ENCODE peak calls at places on chromosomes 4 and X, in seven cellular contexts. One of them, this sample, is unnamed.

GRCh38 chr4:88533088-88533790 is 9.7 kb upstream of the PYURF start:
- DNase-seq in psoas muscle: no peak
- DNase-seq in HFF-Myc: no peak
- DNase-seq in tibial artery: no peak
- DNase-seq in endothelial cell: no peak
- DNase-seq in foreskin fibroblast: peak; percentile 72
- DNase-seq in GM12865: no peak
- DNase-seq in this sample: no peak

GRCh38 chr4:110959041-110959643 is 336.3 kb upstream of the PITX2 start:
- DNase-seq in foreskin fibroblast: no peak
- DNase-seq in tibial artery: no peak
- DNase-seq in HFF-Myc: peak; percentile 6
- DNase-seq in GM12865: no peak
- DNase-seq in endothelial cell: no peak
- DNase-seq in psoas muscle: no peak
- DNase-seq in this sample: no peak

GRCh38 chr4:8516061-8516573 is 64.1 kb upstream of the GPR78 start:
- DNase-seq in tibial artery: no peak
- DNase-seq in HFF-Myc: no peak
- DNase-seq in GM12865: no peak
- DNase-seq in foreskin fibroblast: no peak
- DNase-seq in endothelial cell: no peak
- DNase-seq in psoas muscle: no peak
- DNase-seq in this sample: no peak

GRCh38 chr4:128524311-128524710 is 236.7 kb upstream of the PGRMC2 start:
- DNase-seq in HFF-Myc: no peak
- DNase-seq in GM12865: no peak
- DNase-seq in foreskin fibroblast: peak; percentile 69
- DNase-seq in tibial artery: peak; percentile 67
- DNase-seq in endothelial cell: no peak
- DNase-seq in psoas muscle: no peak
- DNase-seq in this sample: no peak

GRCh38 chr4:3039706-3040366 is 34.5 kb downstream of the HTT-AS start:
- DNase-seq in tibial artery: no peak
- DNase-seq in psoas muscle: peak; percentile 14
- DNase-seq in GM12865: no peak
- DNase-seq in foreskin fibroblast: no peak
- DNase-seq in endothelial cell: no peak
- DNase-seq in HFF-Myc: no peak
- DNase-seq in this sample: no peak

GRCh38 chr4:165343353-165344191 is 16.1 kb downstream of the MSMO1 start:
- DNase-seq in foreskin fibroblast: no peak
- DNase-seq in endothelial cell: no peak
- DNase-seq in GM12865: peak; percentile 21
- DNase-seq in tibial artery: no peak
- DNase-seq in psoas muscle: no peak
- DNase-seq in HFF-Myc: no peak
- DNase-seq in this sample: peak; percentile 10

GRCh38 chr4:128159967-128160366 is 98.9 kb downstream of the LARP1B start:
- DNase-seq in psoas muscle: no peak
- DNase-seq in foreskin fibroblast: peak; percentile 48
- DNase-seq in GM12865: no peak
- DNase-seq in tibial artery: no peak
- DNase-seq in HFF-Myc: peak; percentile 30
- DNase-seq in endothelial cell: no peak
- DNase-seq in this sample: no peak

GRCh38 chrX:41051303-41051702 is 33.9 kb upstream of the USP9X start:
- DNase-seq in foreskin fibroblast: no peak
- DNase-seq in GM12865: no peak
- DNase-seq in psoas muscle: no peak
- DNase-seq in endothelial cell: no peak
- DNase-seq in HFF-Myc: no peak
- DNase-seq in tibial artery: no peak
- DNase-seq in this sample: no peak

GRCh38 chrX:9785944-9786741 is at the start of gene SHROOM2:
- DNase-seq in foreskin fibroblast: no peak
- DNase-seq in psoas muscle: no peak
- DNase-seq in tibial artery: no peak
- DNase-seq in HFF-Myc: no peak
- DNase-seq in GM12865: no peak
- DNase-seq in endothelial cell: peak; percentile 33
- DNase-seq in this sample: no peak

DNA sequence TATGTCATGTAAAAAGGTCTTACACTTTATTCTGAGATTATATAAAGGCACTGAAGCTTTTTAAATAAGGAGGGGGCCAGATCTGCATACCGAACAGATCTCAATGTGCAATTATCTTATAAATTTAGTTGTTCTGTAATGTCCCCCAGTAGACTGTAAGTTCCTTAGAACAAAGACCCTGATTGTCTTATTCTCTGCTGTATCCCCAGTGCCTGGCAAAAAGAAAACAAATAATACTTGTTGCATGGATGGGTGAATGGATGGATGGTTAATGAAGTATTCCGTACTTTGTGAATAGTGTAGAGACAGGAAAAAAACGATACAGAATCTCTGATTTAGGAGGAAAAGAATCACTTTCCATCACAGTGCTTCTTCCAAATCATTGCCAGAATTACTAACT is 141.5 kb downstream of the CHM start:
- DNase-seq in tibial artery: no peak
- DNase-seq in HFF-Myc: no peak
- DNase-seq in foreskin fibroblast: no peak
- DNase-seq in psoas muscle: no peak
- DNase-seq in endothelial cell: no peak
- DNase-seq in GM12865: no peak
- DNase-seq in this sample: no peak
- TF ChIP-seq CTCF in tibial artery: no peak
- TF ChIP-seq CTCF in HFF-Myc: no peak
- TF ChIP-seq CTCF in foreskin fibroblast: no peak
- TF ChIP-seq CTCF in psoas muscle: no peak
- TF ChIP-seq CTCF in endothelial cell: no peak
- TF ChIP-seq CTCF in GM12865: no peak
- TF ChIP-seq CTCF in this sample: no peak

DNA sequence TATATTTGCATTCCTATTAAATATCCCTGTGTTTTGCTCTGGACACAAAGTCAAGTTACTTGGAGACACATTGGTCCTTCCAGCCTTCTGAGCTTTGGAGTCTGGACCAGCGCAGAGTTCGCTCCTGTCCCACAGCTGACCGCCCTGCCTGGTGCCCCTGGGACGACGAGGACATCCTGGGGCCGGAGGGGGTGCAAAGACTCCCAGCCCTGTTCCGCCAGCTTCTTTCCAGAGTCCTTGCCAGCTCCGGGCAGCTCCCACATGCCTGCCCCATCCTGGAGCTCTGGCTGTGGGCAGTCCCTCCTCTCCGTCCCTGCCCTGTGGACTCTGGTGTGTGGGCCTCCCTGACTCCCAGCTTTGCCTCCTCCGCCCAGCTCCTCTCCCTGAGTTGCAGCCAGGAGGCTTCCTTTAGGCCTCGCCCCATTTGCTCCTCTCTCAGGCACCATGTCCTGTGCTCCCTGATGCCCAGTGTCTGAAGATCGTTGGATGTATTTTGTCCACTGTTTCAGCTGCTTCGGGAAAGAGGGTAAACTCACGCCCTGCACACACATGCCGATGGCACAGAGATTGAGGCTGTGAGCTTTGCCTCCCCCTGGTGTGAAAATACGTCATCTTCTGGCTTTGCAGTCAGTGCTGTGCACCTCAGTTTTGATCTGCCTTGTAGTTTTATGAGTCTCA is 4.9 kb upstream of the PCGF3 start:
- DNase-seq in tibial artery: no peak
- DNase-seq in endothelial cell: no peak
- DNase-seq in foreskin fibroblast: no peak
- DNase-seq in psoas muscle: no peak
- DNase-seq in HFF-Myc: no peak
- DNase-seq in GM12865: no peak
- DNase-seq in this sample: no peak
- TF ChIP-seq CTCF in tibial artery: no peak
- TF ChIP-seq CTCF in endothelial cell: no peak
- TF ChIP-seq CTCF in foreskin fibroblast: no peak
- TF ChIP-seq CTCF in psoas muscle: no peak
- TF ChIP-seq CTCF in HFF-Myc: no peak
- TF ChIP-seq CTCF in GM12865: no peak
- TF ChIP-seq CTCF in this sample: no peak

DNA sequence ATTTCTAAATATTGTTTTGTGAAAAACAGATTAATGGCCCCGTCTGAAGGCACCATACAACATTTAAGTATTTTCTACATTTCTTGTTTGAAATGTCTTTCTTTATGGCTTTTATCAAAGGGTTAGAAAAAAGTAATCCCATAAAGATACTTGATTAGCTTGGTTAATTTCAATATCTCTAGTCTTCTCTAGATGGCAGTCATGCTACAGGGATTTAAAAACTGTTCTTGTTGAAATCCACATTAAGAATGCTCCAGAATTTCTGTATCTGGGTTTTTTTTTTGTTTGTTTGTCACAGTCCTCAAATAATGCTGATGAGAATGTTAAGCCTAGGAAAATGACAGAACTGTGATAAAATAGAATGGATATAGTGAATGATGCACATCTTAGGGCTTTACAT is 109.0 kb upstream of the AADAT start:
- DNase-seq in HFF-Myc: no peak
- DNase-seq in GM12865: no peak
- DNase-seq in tibial artery: no peak
- DNase-seq in foreskin fibroblast: no peak
- DNase-seq in endothelial cell: no peak
- DNase-seq in psoas muscle: no peak
- DNase-seq in this sample: no peak
- TF ChIP-seq CTCF in HFF-Myc: no peak
- TF ChIP-seq CTCF in GM12865: no peak
- TF ChIP-seq CTCF in tibial artery: no peak
- TF ChIP-seq CTCF in foreskin fibroblast: no peak
- TF ChIP-seq CTCF in endothelial cell: peak; percentile 20
- TF ChIP-seq CTCF in psoas muscle: no peak
- TF ChIP-seq CTCF in this sample: no peak

GRCh38 chrX:153953892-153954617 is 9.6 kb upstream of the RENBP start:
- DNase-seq in foreskin fibroblast: no peak
- DNase-seq in endothelial cell: no peak
- DNase-seq in HFF-Myc: no peak
- DNase-seq in GM12865: no peak
- DNase-seq in psoas muscle: peak; percentile 54
- DNase-seq in tibial artery: no peak
- DNase-seq in this sample: no peak
- TF ChIP-seq CTCF in foreskin fibroblast: no peak
- TF ChIP-seq CTCF in endothelial cell: no peak
- TF ChIP-seq CTCF in HFF-Myc: no peak
- TF ChIP-seq CTCF in GM12865: no peak
- TF ChIP-seq CTCF in psoas muscle: no peak
- TF ChIP-seq CTCF in tibial artery: no peak
- TF ChIP-seq CTCF in this sample: no peak

DNA sequence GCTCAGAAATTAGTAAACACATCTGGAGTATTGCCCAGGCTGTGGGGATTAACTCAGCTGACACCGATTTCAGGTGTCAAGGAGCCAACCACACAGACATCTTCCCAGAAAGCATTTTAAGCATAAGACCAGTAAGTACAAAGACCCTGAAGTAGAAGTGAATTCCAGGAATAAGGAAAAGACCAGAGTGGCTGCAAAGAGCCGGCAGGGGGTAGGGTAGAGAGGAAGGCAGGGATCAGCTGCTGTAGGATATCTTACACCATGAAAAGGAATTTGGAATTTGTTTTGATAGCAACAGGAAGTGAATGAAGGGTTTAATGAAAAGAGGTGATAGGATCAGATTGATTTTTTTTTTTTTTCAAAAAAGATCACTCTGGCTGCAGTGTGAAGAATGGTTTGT is 113.6 kb upstream of the PPARGC1A start:
- DNase-seq in HFF-Myc: no peak
- DNase-seq in foreskin fibroblast: no peak
- DNase-seq in GM12865: no peak
- DNase-seq in endothelial cell: no peak
- DNase-seq in tibial artery: no peak
- DNase-seq in psoas muscle: no peak
- DNase-seq in this sample: no peak
- TF ChIP-seq CTCF in HFF-Myc: no peak
- TF ChIP-seq CTCF in foreskin fibroblast: no peak
- TF ChIP-seq CTCF in GM12865: no peak
- TF ChIP-seq CTCF in endothelial cell: no peak
- TF ChIP-seq CTCF in tibial artery: no peak
- TF ChIP-seq CTCF in psoas muscle: no peak
- TF ChIP-seq CTCF in this sample: no peak

GRCh38 chrX:27555514-27555913 is 34.6 kb upstream of the DCAF8L2 start:
- DNase-seq in HFF-Myc: no peak
- DNase-seq in tibial artery: no peak
- DNase-seq in endothelial cell: no peak
- DNase-seq in GM12865: peak; percentile 0
- DNase-seq in foreskin fibroblast: no peak
- DNase-seq in psoas muscle: no peak
- DNase-seq in this sample: no peak
- TF ChIP-seq CTCF in HFF-Myc: no peak
- TF ChIP-seq CTCF in tibial artery: no peak
- TF ChIP-seq CTCF in endothelial cell: peak; percentile 50
- TF ChIP-seq CTCF in GM12865: peak; percentile 23
- TF ChIP-seq CTCF in foreskin fibroblast: no peak
- TF ChIP-seq CTCF in psoas muscle: peak; percentile 15
- TF ChIP-seq CTCF in this sample: no peak

GRCh38 chrX:7131621-7132020 is 15.9 kb upstream of the STS start:
- DNase-seq in foreskin fibroblast: no peak
- DNase-seq in GM12865: no peak
- DNase-seq in tibial artery: no peak
- DNase-seq in psoas muscle: no peak
- DNase-seq in endothelial cell: no peak
- DNase-seq in HFF-Myc: no peak
- DNase-seq in this sample: no peak

GRCh38 chrX:7133036-7133412 is 14.5 kb upstream of the STS start:
- DNase-seq in GM12865: no peak
- DNase-seq in endothelial cell: no peak
- DNase-seq in psoas muscle: no peak
- DNase-seq in HFF-Myc: no peak
- DNase-seq in tibial artery: no peak
- DNase-seq in foreskin fibroblast: no peak
- DNase-seq in this sample: no peak

GRCh38 chrX:7127058-7127457 is 20.5 kb upstream of the STS start:
- DNase-seq in HFF-Myc: no peak
- DNase-seq in GM12865: no peak
- DNase-seq in endothelial cell: no peak
- DNase-seq in tibial artery: no peak
- DNase-seq in foreskin fibroblast: no peak
- DNase-seq in psoas muscle: no peak
- DNase-seq in this sample: no peak

GRCh38 chrX:7132335-7133035 is 15.0 kb upstream of the STS start:
- DNase-seq in HFF-Myc: no peak
- DNase-seq in endothelial cell: peak; percentile 33
- DNase-seq in foreskin fibroblast: peak; percentile 64
- DNase-seq in GM12865: peak; percentile 60
- DNase-seq in psoas muscle: no peak
- DNase-seq in tibial artery: no peak
- DNase-seq in this sample: peak; percentile 46
- TF ChIP-seq CTCF in HFF-Myc: peak; percentile 57
- TF ChIP-seq CTCF in endothelial cell: no peak
- TF ChIP-seq CTCF in foreskin fibroblast: peak; percentile 55
- TF ChIP-seq CTCF in GM12865: peak; percentile 30
- TF ChIP-seq CTCF in psoas muscle: peak; percentile 38
- TF ChIP-seq CTCF in tibial artery: no peak
- TF ChIP-seq CTCF in this sample: no peak

GRCh38 chr4:184511156-184511555 is 36.8 kb upstream of the IRF2 start:
- DNase-seq in psoas muscle: no peak
- DNase-seq in foreskin fibroblast: no peak
- DNase-seq in tibial artery: no peak
- DNase-seq in HFF-Myc: no peak
- DNase-seq in endothelial cell: no peak
- DNase-seq in GM12865: no peak
- DNase-seq in this sample: no peak
- TF ChIP-seq CTCF in psoas muscle: no peak
- TF ChIP-seq CTCF in foreskin fibroblast: no peak
- TF ChIP-seq CTCF in tibial artery: no peak
- TF ChIP-seq CTCF in HFF-Myc: no peak
- TF ChIP-seq CTCF in endothelial cell: no peak
- TF ChIP-seq CTCF in GM12865: no peak
- TF ChIP-seq CTCF in this sample: no peak